ENCODE peak calls at places on chromosomes 5 and 9, in nine cellular contexts. R is activated CD4-positive, alpha-beta T cell treated with anti-CD3 and anti-CD28 coated beads for 4 hours; S is frontal cortex; J is activated naive CD4-positive, alpha-beta T cell treated with anti-CD3 and anti-CD28 coated beads, Interleukin-2, amount 10 ng/mL, durations not matched to agents 7 days and 5 days; F is islet precursor cell; B is neural crest cell; I is mammary epithelial cell; N is anterior cingulate cortex; K is iris pigment epithelial cell. H is an unnamed sample.

GRCh38 chr9:27377147-27377807 is 80.3 kb upstream of the EQTN start:
- DNase-seq in R (no peak), S (no peak), J (no peak), F (no peak), B (no peak), I (peak), N (no peak), K (no peak), H (peak)

GRCh38 chr9:3963266-3964019 is 336.4 kb downstream of the GLIS3 start:
- DNase-seq in R (no peak), S (no peak), J (no peak), F (no peak), B (no peak), I (peak), N (no peak), K (peak), H (no peak)

GRCh38 chr9:133539434-133539833 is 4.9 kb downstream of the ADAMTSL2 start:
- DNase-seq in R (no peak), S (peak), J (no peak), F (peak), B (no peak), I (no peak), N (no peak), K (no peak), H (no peak)

GRCh38 chr5:108193021-108193795 is 188.7 kb downstream of the FBXL17 start:
- DNase-seq in R (no peak), S (no peak), J (no peak), F (no peak), B (no peak), I (peak), N (no peak), K (peak), H (peak)

GRCh38 chr9:38682713-38683112 is 37.2 kb downstream of the FAM240B start:
- DNase-seq in R (no peak), S (no peak), J (no peak), F (peak), B (no peak), I (peak), N (no peak), K (peak), H (peak)

GRCh38 chr9:136237486-136238341 is 7.9 kb downstream of the QSOX2 start:
- DNase-seq in R (no peak), S (no peak), J (no peak), F (no peak), B (no peak), I (no peak), N (no peak), K (no peak), H (no peak)

GRCh38 chr5:132684922-132685720 is 11.3 kb downstream of the IL4 start:
- DNase-seq in R (no peak), S (no peak), J (no peak), F (no peak), B (no peak), I (no peak), N (no peak), K (no peak), H (no peak)

GRCh38 chr9:14170973-14171596 is 142.9 kb downstream of the NFIB start:
- DNase-seq in R (no peak), S (no peak), J (no peak), F (no peak), B (no peak), I (peak), N (no peak), K (peak), H (peak)

GRCh38 chr5:118796081-118796480 is 192.3 kb downstream of the DTWD2 start:
- DNase-seq in R (no peak), S (no peak), J (no peak), F (peak), B (no peak), I (no peak), N (no peak), K (no peak), H (no peak)

GRCh38 chr5:170144286-170145023 is 38.8 kb downstream of the FOXI1 start:
- DNase-seq in R (no peak), S (no peak), J (no peak), F (no peak), B (no peak), I (no peak), N (no peak), K (no peak), H (no peak)

GRCh38 chr5:151612689-151613427 is 21.7 kb upstream of the FAT2 start:
- DNase-seq in R (no peak), S (no peak), J (peak), F (peak), B (no peak), I (peak), N (no peak), K (peak), H (peak)

GRCh38 chr9:96009223-96009602 is 133.7 kb downstream of the ERCC6L2 start:
- DNase-seq in R (no peak), S (no peak), J (no peak), F (no peak), B (no peak), I (no peak), N (no peak), K (no peak), H (no peak)

GRCh38 chr9:137236936-137237421 is 4.1 kb upstream of the TUBB4B start:
- DNase-seq in R (no peak), S (no peak), J (no peak), F (no peak), B (no peak), I (no peak), N (no peak), K (no peak), H (no peak)

GRCh38 chr9:1604942-1605560 is 410.1 kb upstream of the SMARCA2 start:
- DNase-seq in R (no peak), S (no peak), J (no peak), F (no peak), B (no peak), I (peak), N (no peak), K (peak), H (peak)

GRCh38 chr9:117092582-117092981 is 322.3 kb downstream of the ASTN2 start:
- DNase-seq in R (no peak), S (no peak), J (no peak), F (peak), B (no peak), I (no peak), N (no peak), K (peak), H (peak)

GRCh38 chr5:127885176-127885575 is 182.0 kb downstream of the CCDC192 start:
- DNase-seq in R (no peak), S (no peak), J (no peak), F (no peak), B (no peak), I (no peak), N (no peak), K (no peak), H (no peak)

GRCh38 chr5:131259326-131259725 is 4.5 kb upstream of the CDC42SE2 start:
- DNase-seq in R (no peak), S (no peak), J (no peak), F (no peak), B (no peak), I (no peak), N (no peak), K (no peak), H (no peak)

GRCh38 chr5:3027185-3027865 is 275.8 kb upstream of the IRX2 start:
- DNase-seq in R (no peak), S (no peak), J (no peak), F (no peak), B (no peak), I (no peak), N (no peak), K (no peak), H (no peak)

GRCh38 chr9:30140415-30140814 is 2244.0 kb upstream of the ACO1 start:
- DNase-seq in R (no peak), S (no peak), J (no peak), F (no peak), B (no peak), I (no peak), N (no peak), K (no peak), H (no peak)

GRCh38 chr5:28862860-28863196 is 1824.4 kb upstream of the CDH9 start:
- DNase-seq in R (no peak), S (no peak), J (no peak), F (no peak), B (no peak), I (no peak), N (no peak), K (no peak), H (no peak)

GRCh38 chr9:122217640-122218039 is 11.1 kb downstream of the LHX6 start:
- DNase-seq in R (no peak), S (no peak), J (no peak), F (no peak), B (no peak), I (no peak), N (no peak), K (no peak), H (no peak)

GRCh38 chr5:114790403-114790792 is 379.3 kb downstream of the TRIM36 start:
- DNase-seq in R (no peak), S (no peak), J (no peak), F (no peak), B (no peak), I (no peak), N (no peak), K (no peak), H (no peak)

GRCh38 chr5:125179617-125180016 is 433.2 kb upstream of the ZNF608 start:
- DNase-seq in R (no peak), S (no peak), J (no peak), F (no peak), B (no peak), I (no peak), N (no peak), K (no peak), H (no peak)

GRCh38 chr5:150053231-150053626 is 33.1 kb downstream of the CSF1R start:
- DNase-seq in R (no peak), S (no peak), J (no peak), F (no peak), B (no peak), I (peak), N (no peak), K (peak), H (no peak)

GRCh38 chr5:45796959-45797553 is 100.9 kb upstream of the HCN1 start:
- DNase-seq in R (no peak), S (no peak), J (no peak), F (no peak), B (no peak), I (no peak), N (no peak), K (no peak), H (no peak)

GRCh38 chr9:126114409-126114760 is 212.2 kb upstream of the MVB12B start:
- DNase-seq in R (no peak), S (no peak), J (no peak), F (peak), B (no peak), I (no peak), N (no peak), K (no peak), H (no peak)

GRCh38 chr9:98811051-98811650 is 3.7 kb downstream of the GALNT12 start:
- DNase-seq in R (no peak), S (no peak), J (no peak), F (no peak), B (no peak), I (peak), N (no peak), K (peak), H (peak)

H was measured in RWPE1.